ENCODE peak calls at places on chromosome 19, in nine cellular contexts. P is PC-3, Y is thyroid gland, D is OCI-LY7, L is ovary, V is IMR-90, S is fibroblast of the aortic adventitia, M is fibroblast of lung, R is cardiac fibroblast. U is an unnamed sample.

GRCh38 chr19:1699386-1699785 is 47.0 kb upstream of the TCF3 start:
- DNase-seq in P (no peak), Y (no peak), D (no peak), L (no peak), V (no peak), S (no peak), M (no peak), R (no peak), U (no peak)

GRCh38 chr19:14116918-14117578 is 514 bp downstream of the PRKACA start:
- DNase-seq in P (no peak), Y (peak; percentile 35), D (peak; percentile 40), L (peak; percentile 77), V (no peak), S (no peak), M (no peak), R (no peak), U (no peak)

GRCh38 chr19:19078801-19079200 is 15.0 kb downstream of the SLC25A42 start:
- DNase-seq in P (no peak), Y (no peak), D (no peak), L (no peak), V (no peak), S (no peak), M (no peak), R (no peak), U (no peak)

GRCh38 chr19:18339703-18340102 is 695 bp upstream of the PGPEP1 start:
- DNase-seq in P (peak; percentile 28), Y (no peak), D (peak; percentile 53), L (no peak), V (peak; percentile 25), S (peak; percentile 26), M (no peak), R (peak; percentile 26), U (no peak)

GRCh38 chr19:48926909-48927308 is 6.6 kb upstream of the DHDH start:
- DNase-seq in P (peak; percentile 95), Y (no peak), D (no peak), L (no peak), V (peak; percentile 99), S (peak; percentile 99), M (peak; percentile 99), R (peak; percentile 98), U (peak; percentile 94)

GRCh38 chr19:18470153-18470552 is 32.2 kb upstream of the ISYNA1 start:
- DNase-seq in P (no peak), Y (no peak), D (peak; percentile 41), L (no peak), V (no peak), S (peak; percentile 18), M (no peak), R (no peak), U (no peak)

GRCh38 chr19:30521937-30522336 is 149.8 kb downstream of the ZNF536 start:
- DNase-seq in P (no peak), Y (no peak), D (no peak), L (no peak), V (no peak), S (no peak), M (no peak), R (no peak), U (no peak)

GRCh38 chr19:52897149-52897935 is at the start of gene ZNF320:
- DNase-seq in P (peak; percentile 95), Y (peak; percentile 98), D (peak; percentile 97), L (peak; percentile 98), V (peak; percentile 87), S (peak; percentile 89), M (peak; percentile 89), R (peak; percentile 93), U (peak; percentile 57)

GRCh38 chr19:13212759-13213330 is 62.6 kb downstream of the IER2 start:
- DNase-seq in P (peak; percentile 76), Y (peak; percentile 54), D (peak; percentile 84), L (peak; percentile 58), V (peak; percentile 43), S (peak; percentile 46), M (peak; percentile 28), R (peak; percentile 66), U (no peak)

GRCh38 chr19:35901055-35901644 is 810 bp upstream of the NFKBID start:
- DNase-seq in P (peak; percentile 27), Y (no peak), D (no peak), L (no peak), V (peak; percentile 51), S (peak; percentile 59), M (peak; percentile 65), R (peak; percentile 46), U (no peak)

GRCh38 chr19:2503521-2504109 is 27.7 kb downstream of the GADD45B start:
- DNase-seq in P (peak; percentile 86), Y (no peak), D (no peak), L (no peak), V (peak; percentile 78), S (peak; percentile 78), M (peak; percentile 85), R (peak; percentile 87), U (no peak)

GRCh38 chr19:47227347-47228167 is 3.4 kb downstream of the BBC3 start:
- DNase-seq in P (peak; percentile 79), Y (peak; percentile 87), D (peak; percentile 87), L (peak; percentile 87), V (peak; percentile 94), S (peak; percentile 95), M (peak; percentile 92), R (peak; percentile 96), U (peak; percentile 80)

GRCh38 chr19:42241279-42241678 is 1.1 kb downstream of the GSK3A start:
- DNase-seq in P (no peak), Y (no peak), D (no peak), L (no peak), V (no peak), S (no peak), M (no peak), R (no peak), U (no peak)
- H3K4me3 ChIP-seq in P (peak overlapping the region; percentile 98), Y (no peak overlapping the region), D (peak overlapping the region; percentile 92), L (peak overlapping the region; percentile 55), V (peak overlapping the region; percentile 91), S (peak overlapping the region; percentile 90), M (peak overlapping the region; percentile 89), R (peak overlapping the region; percentile 66), U (peak overlapping the region; percentile 68)

DNA sequence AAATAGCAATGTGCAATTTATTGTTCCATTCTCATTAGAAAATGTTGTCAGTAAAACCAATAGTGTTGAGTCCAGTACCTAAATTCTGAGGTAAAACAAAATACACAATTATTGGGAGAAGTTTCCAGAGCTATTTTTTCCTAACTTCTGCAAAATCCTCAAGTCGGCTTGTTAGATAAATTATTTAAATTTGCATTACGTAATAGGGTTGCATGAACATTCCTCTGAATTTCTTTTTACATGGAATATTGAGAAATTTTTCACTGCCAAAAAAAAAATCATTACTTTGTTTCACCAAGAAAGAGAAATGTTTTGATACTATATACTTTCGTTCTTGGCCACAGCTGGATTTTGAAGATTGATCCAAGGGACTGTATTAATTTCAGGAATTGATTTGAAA is 1.5 kb downstream of the ZNF507 start:
- DNase-seq in P (no peak), Y (no peak), D (no peak), L (no peak), V (no peak), S (no peak), M (no peak), R (no peak), U (no peak)
- H3K4me3 ChIP-seq in P (peak overlapping the region; percentile 95), Y (no peak overlapping the region), D (peak overlapping the region; percentile 98), L (peak overlapping the region; percentile 92), V (no peak overlapping the region), S (peak overlapping the region; percentile 74), M (peak overlapping the region; percentile 95), R (peak overlapping the region; percentile 85), U (no peak overlapping the region)

DNA sequence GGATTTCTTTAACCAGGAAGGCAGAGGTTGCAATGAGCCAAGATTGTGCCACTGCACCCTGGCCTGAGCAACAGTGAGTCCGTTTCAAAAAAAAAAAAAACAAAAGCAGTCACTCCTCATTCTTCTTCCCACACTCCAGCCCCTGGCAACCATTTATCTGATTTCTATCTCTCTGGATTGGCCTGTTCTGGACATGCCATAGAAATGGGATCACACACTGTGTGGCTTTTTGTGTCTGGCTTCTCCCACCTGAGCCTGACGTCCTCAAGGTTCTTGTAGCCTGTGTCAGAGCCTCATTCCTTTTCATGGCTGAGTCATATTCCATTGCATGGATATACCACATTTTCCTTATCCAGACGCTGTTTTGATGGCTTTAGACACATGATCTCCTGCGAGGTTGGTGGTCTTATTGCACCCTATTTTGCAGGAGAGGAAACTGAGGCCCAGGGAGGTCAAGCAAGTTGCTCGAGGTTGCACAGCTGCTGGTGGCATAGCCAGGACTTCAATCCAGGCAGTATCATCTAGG is 15.8 kb upstream of the FEM1A start:
- DNase-seq in P (no peak), Y (no peak), D (no peak), L (no peak), V (no peak), S (no peak), M (no peak), R (no peak), U (no peak)
- H3K4me3 ChIP-seq in P (no peak overlapping the region), Y (no peak overlapping the region), D (no peak overlapping the region), L (no peak overlapping the region), V (no peak overlapping the region), S (no peak overlapping the region), M (no peak overlapping the region), R (no peak overlapping the region), U (no peak overlapping the region)

GRCh38 chr19:3981373-3981735 is 3.9 kb downstream of the EEF2 start:
- DNase-seq in P (no peak), Y (no peak), D (no peak), L (no peak), V (no peak), S (no peak), M (no peak), R (no peak), U (no peak)

GRCh38 chr19:3981736-3982681 is 3.3 kb downstream of the EEF2 start:
- DNase-seq in P (no peak), Y (no peak), D (no peak), L (peak; percentile 42), V (no peak), S (no peak), M (no peak), R (no peak), U (no peak)

GRCh38 chr19:3983542-3983914 is 1.7 kb downstream of the EEF2 start:
- DNase-seq in P (no peak), Y (no peak), D (no peak), L (no peak), V (no peak), S (no peak), M (no peak), R (no peak), U (no peak)

GRCh38 chr19:3983936-3984583 is 1.2 kb downstream of the EEF2 start:
- DNase-seq in P (peak; percentile 17), Y (peak; percentile 39), D (peak; percentile 81), L (peak; percentile 66), V (peak; percentile 47), S (peak; percentile 47), M (peak; percentile 36), R (peak; percentile 59), U (no peak)

DNA sequence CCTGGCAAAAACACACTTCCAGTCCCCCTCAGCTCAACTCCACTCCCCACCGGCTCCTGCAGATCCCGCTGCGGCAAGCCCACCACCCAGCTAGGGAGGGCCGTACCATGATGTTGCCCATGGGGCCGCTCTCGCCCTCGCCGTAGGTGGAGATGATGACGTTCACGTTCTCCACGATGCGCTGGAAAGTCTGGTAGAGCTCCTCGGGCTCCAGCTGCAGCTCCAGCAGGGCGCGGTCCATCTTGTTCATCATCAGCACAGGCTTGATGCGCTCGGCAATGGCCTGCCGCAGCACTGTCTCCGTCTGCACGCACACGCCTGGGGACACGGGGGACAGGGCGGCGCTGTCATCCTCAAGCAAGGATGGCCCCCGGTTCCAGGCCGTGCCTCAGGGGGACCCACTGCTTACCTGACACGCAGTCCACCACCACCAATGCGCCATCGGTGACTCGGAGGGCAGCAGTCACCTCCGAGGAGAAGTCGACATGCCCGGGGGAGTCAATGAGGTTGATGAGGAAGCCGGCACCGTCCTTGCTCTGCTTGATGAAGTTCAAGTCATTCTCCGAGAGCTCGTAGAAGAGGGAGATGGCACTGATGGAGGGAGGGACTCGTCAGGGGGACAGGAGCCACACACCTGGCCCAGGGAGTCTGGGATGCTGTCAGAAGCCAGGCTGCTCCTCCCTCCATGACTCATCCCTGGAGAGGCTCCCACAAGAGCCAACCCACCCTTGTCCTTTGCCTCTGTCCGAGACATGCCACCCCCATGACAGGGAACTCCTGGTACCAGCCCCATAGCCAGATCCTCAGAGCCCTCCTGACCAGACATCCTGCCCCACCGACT is 2.3 kb downstream of the EEF2 start:
- DNase-seq in P (peak; percentile 62), Y (no peak), D (no peak), L (peak; percentile 46), V (peak; percentile 74), S (peak; percentile 45), M (peak; percentile 71), R (peak; percentile 72), U (no peak)
- H3K4me3 ChIP-seq in P (peak overlapping the region; percentile 97), Y (no peak overlapping the region), D (peak overlapping the region; percentile 93), L (no peak overlapping the region), V (peak overlapping the region; percentile 79), S (peak overlapping the region; percentile 100), M (peak overlapping the region; percentile 91), R (peak overlapping the region; percentile 95), U (peak overlapping the region; percentile 78)

U was measured in AG09309.